ENCODE peak calls at places on chromosome 12, in five cellular contexts. F, D, O, S and X are unnamed samples. For H3K4me1, the result is how much of the 10 kb centered on the place peaks cover.

GRCh38 chr12:64682572-64683277 is 72.4 kb downstream of the RASSF3 start:
- DNase-seq in F (no peak), D (no peak), O (peak), S (no peak), X (no peak)

GRCh38 chr12:31035226-31035625 is 38.4 kb upstream of the DDX11 start:
- DNase-seq in F (no peak), D (no peak), O (no peak), S (no peak), X (no peak)

GRCh38 chr12:89817501-89818226 is 109.0 kb upstream of the ATP2B1 start:
- DNase-seq in F (no peak), D (no peak), O (no peak), S (no peak), X (no peak)

GRCh38 chr12:124715121-124715990 is 147.9 kb upstream of the NCOR2 start:
- DNase-seq in F (peak), D (no peak), O (no peak), S (no peak), X (no peak)

GRCh38 chr12:75859868-75860267 is 171.7 kb downstream of the PHLDA1 start:
- DNase-seq in F (no peak), D (no peak), O (no peak), S (no peak), X (no peak)

GRCh38 chr12:93689076-93689834 is 12.1 kb downstream of the CRADD start:
- DNase-seq in F (no peak), D (no peak), O (no peak), S (no peak), X (no peak)

GRCh38 chr12:30043151-30043550 is 259.4 kb upstream of the TMTC1 start:
- DNase-seq in F (no peak), D (no peak), O (no peak), S (no peak), X (no peak)

GRCh38 chr12:110310754-110311153 is 29.7 kb downstream of the ATP2A2 start:
- DNase-seq in F (no peak), D (no peak), O (no peak), S (no peak), X (no peak)

GRCh38 chr12:57524814-57525614 is 2.4 kb downstream of the MBD6 start:
- DNase-seq in F (no peak), D (no peak), O (no peak), S (no peak), X (no peak)

GRCh38 chr12:100974747-100975146 is 180.2 kb downstream of the ANO4 start:
- DNase-seq in F (no peak), D (no peak), O (no peak), S (no peak), X (no peak)

GRCh38 chr12:103196467-103196866 is 239.0 kb downstream of the ASCL1 start:
- DNase-seq in F (no peak), D (no peak), O (no peak), S (no peak), X (no peak)

GRCh38 chr12:116164263-116164817 is 113.2 kb downstream of the MED13L start:
- DNase-seq in F (no peak), D (no peak), O (no peak), S (no peak), X (no peak)

GRCh38 chr12:93662961-93663728 is 14.0 kb upstream of the CRADD start:
- DNase-seq in F (no peak), D (no peak), O (no peak), S (no peak), X (peak)

GRCh38 chr12:34391771-34392581 is 369.7 kb downstream of the ALG10 start:
- DNase-seq in F (peak), D (no peak), O (no peak), S (no peak), X (no peak)

GRCh38 chr12:52360663-52361271 is 6.5 kb downstream of the KRT85 start:
- DNase-seq in F (no peak), D (no peak), O (no peak), S (no peak), X (no peak)

GRCh38 chr12:94649349-94650142 is 811 bp downstream of the TMCC3 start:
- DNase-seq in F (peak), D (no peak), O (no peak), S (peak), X (peak)

GRCh38 chr12:106652510-106653015 is 69.8 kb downstream of the RFX4 start:
- DNase-seq in F (no peak), D (no peak), O (no peak), S (no peak), X (no peak)

GRCh38 chr12:32502693-32503510 is 103.5 kb downstream of the FGD4 start:
- DNase-seq in F (no peak), D (no peak), O (no peak), S (no peak), X (peak)

GRCh38 chr12:51077930-51078329 is 5.5 kb downstream of the CSRNP2 start:
- DNase-seq in F (no peak), D (no peak), O (no peak), S (no peak), X (peak)
- H3K4me1 ChIP-seq in F (under half), D (under half), O (under half), S (under half), X (under half)

DNA sequence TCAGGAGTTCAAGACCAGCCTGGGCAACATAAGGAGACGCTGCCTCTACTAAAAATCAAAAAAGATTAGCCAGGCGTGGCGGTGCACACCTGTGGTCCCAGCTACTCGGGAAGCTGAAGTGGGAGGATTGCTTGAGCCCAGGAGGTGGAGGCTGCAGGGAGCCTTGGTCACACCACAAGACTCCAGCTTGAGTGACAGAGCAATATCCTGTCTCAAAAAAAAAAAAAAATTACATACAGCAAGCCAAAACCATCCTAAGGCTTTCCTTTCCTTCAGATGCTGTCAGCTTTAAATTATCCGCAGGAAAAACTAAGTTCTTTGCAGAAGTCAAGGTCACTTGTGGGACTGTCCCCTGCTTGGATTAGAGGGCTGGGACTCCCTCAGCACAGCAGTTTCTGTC is 1.3 kb downstream of the CS start:
- DNase-seq in F (no peak), D (no peak), O (no peak), S (no peak), X (no peak)
- H3K4me1 ChIP-seq in F (half or more), D (under half), O (under half), S (under half), X (under half)

DNA sequence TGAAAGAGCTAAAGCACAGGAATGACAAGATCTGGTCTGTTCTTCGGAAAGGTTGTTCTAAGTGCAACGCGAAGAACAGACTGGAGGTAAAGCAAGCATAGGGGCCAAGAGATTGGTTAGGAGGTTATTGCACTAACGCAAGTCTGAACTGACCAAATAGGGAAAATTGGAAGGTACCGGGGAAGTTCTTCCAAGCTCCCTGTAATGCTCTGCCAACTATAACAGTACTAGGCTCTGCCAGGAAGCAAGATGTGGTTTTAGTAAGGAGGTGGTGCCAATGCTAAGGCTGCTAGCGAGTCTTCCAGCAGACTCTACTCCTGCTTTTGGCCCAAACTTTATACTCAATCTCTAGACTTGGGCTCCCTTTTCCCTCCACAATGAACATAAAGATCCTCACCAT is 138.6 kb downstream of the PAWR start:
- DNase-seq in F (no peak), D (no peak), O (no peak), S (no peak), X (no peak)
- H3K4me1 ChIP-seq in F (under half), D (under half), O (under half), S (under half), X (under half)

GRCh38 chr12:24069532-24070395 is 120.3 kb upstream of the SOX5 start:
- DNase-seq in F (no peak), D (no peak), O (no peak), S (no peak), X (peak)
- H3K4me1 ChIP-seq in F (under half), D (under half), O (under half), S (under half), X (under half)

DNA sequence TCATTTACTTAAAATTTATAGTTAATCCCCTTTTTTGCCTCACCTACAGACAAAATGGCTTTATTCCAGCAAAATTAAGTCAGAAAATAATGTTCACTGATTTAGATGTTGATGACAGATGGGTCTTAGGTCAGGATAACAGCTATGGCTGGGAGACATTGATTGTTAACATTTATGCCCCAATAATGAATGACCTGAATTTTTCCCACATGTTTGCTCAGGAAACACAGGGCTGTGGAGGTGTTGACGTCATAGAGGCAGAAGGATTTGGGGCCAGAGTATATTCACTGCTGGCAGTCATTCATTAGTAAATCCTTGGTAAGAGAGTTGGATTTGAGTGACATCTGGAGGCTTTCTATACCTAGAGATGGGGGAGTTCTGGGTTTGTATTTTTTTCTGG is 121.3 kb downstream of the PDE3A start:
- DNase-seq in F (no peak), D (no peak), O (no peak), S (no peak), X (no peak)
- H3K4me1 ChIP-seq in F (under half), D (under half), O (under half), S (under half), X (under half)